ENCODE peak calls at places on chromosomes 11 and 22, in five cellular contexts. One of them, this sample, is unnamed.

GRCh38 chr11:77590194-77590591 is 440 bp downstream of the AQP11 start:
- DNase-seq in stimulated activated CD8-positive, alpha-beta memory T cell treated with anti-CD3 and anti-CD28 coated beads, Interleukin-7, amount 100 ng/mL, for 1 hour: no peak
- DNase-seq in NCI-H1694 treated with DMSO at 0.1 percent for 48 hours: no peak
- DNase-seq in GM23248: peak
- DNase-seq in mammary epithelial cell: no peak
- DNase-seq in this sample: no peak

GRCh38 chr11:78809931-78810481 is 235.3 kb upstream of the NARS2 start:
- DNase-seq in NCI-H1694 treated with DMSO at 0.1 percent for 48 hours: no peak
- DNase-seq in GM23248: no peak
- DNase-seq in stimulated activated CD8-positive, alpha-beta memory T cell treated with anti-CD3 and anti-CD28 coated beads, Interleukin-7, amount 100 ng/mL, for 1 hour: no peak
- DNase-seq in mammary epithelial cell: no peak
- DNase-seq in this sample: no peak

GRCh38 chr11:30585892-30586250 is 282 bp downstream of the MPPED2 start:
- DNase-seq in stimulated activated CD8-positive, alpha-beta memory T cell treated with anti-CD3 and anti-CD28 coated beads, Interleukin-7, amount 100 ng/mL, for 1 hour: no peak
- DNase-seq in mammary epithelial cell: no peak
- DNase-seq in NCI-H1694 treated with DMSO at 0.1 percent for 48 hours: no peak
- DNase-seq in GM23248: peak
- DNase-seq in this sample: no peak

GRCh38 chr11:70324354-70325115 is 54.0 kb downstream of the PPFIA1 start:
- DNase-seq in NCI-H1694 treated with DMSO at 0.1 percent for 48 hours: no peak
- DNase-seq in mammary epithelial cell: no peak
- DNase-seq in stimulated activated CD8-positive, alpha-beta memory T cell treated with anti-CD3 and anti-CD28 coated beads, Interleukin-7, amount 100 ng/mL, for 1 hour: no peak
- DNase-seq in GM23248: peak
- DNase-seq in this sample: no peak

GRCh38 chr11:119323532-119324033 is 6.7 kb upstream of the MCAM start:
- DNase-seq in mammary epithelial cell: peak
- DNase-seq in NCI-H1694 treated with DMSO at 0.1 percent for 48 hours: peak
- DNase-seq in stimulated activated CD8-positive, alpha-beta memory T cell treated with anti-CD3 and anti-CD28 coated beads, Interleukin-7, amount 100 ng/mL, for 1 hour: peak
- DNase-seq in GM23248: peak
- DNase-seq in this sample: peak

GRCh38 chr11:66710384-66710930 is 18.6 kb downstream of the SPTBN2 start:
- DNase-seq in NCI-H1694 treated with DMSO at 0.1 percent for 48 hours: no peak
- DNase-seq in stimulated activated CD8-positive, alpha-beta memory T cell treated with anti-CD3 and anti-CD28 coated beads, Interleukin-7, amount 100 ng/mL, for 1 hour: no peak
- DNase-seq in GM23248: no peak
- DNase-seq in mammary epithelial cell: no peak
- DNase-seq in this sample: no peak

GRCh38 chr11:2793781-2794418 is 91.7 kb downstream of the CDKN1C start:
- DNase-seq in stimulated activated CD8-positive, alpha-beta memory T cell treated with anti-CD3 and anti-CD28 coated beads, Interleukin-7, amount 100 ng/mL, for 1 hour: no peak
- DNase-seq in GM23248: no peak
- DNase-seq in NCI-H1694 treated with DMSO at 0.1 percent for 48 hours: no peak
- DNase-seq in mammary epithelial cell: no peak
- DNase-seq in this sample: no peak

GRCh38 chr22:44752285-44753188 is at the start of gene ARHGAP8:
- DNase-seq in NCI-H1694 treated with DMSO at 0.1 percent for 48 hours: no peak
- DNase-seq in stimulated activated CD8-positive, alpha-beta memory T cell treated with anti-CD3 and anti-CD28 coated beads, Interleukin-7, amount 100 ng/mL, for 1 hour: no peak
- DNase-seq in mammary epithelial cell: no peak
- DNase-seq in GM23248: no peak
- DNase-seq in this sample: no peak

GRCh38 chr11:90704510-90704909 is 481.7 kb upstream of the CHORDC1 start:
- DNase-seq in mammary epithelial cell: no peak
- DNase-seq in GM23248: no peak
- DNase-seq in stimulated activated CD8-positive, alpha-beta memory T cell treated with anti-CD3 and anti-CD28 coated beads, Interleukin-7, amount 100 ng/mL, for 1 hour: no peak
- DNase-seq in NCI-H1694 treated with DMSO at 0.1 percent for 48 hours: no peak
- DNase-seq in this sample: no peak

GRCh38 chr11:61294717-61295595 is at the start of gene VWCE:
- DNase-seq in stimulated activated CD8-positive, alpha-beta memory T cell treated with anti-CD3 and anti-CD28 coated beads, Interleukin-7, amount 100 ng/mL, for 1 hour: peak
- DNase-seq in GM23248: peak
- DNase-seq in mammary epithelial cell: peak
- DNase-seq in NCI-H1694 treated with DMSO at 0.1 percent for 48 hours: peak
- DNase-seq in this sample: peak

GRCh38 chr11:132496341-132496740 is 1036.0 kb downstream of the OPCML start:
- DNase-seq in mammary epithelial cell: peak
- DNase-seq in GM23248: peak
- DNase-seq in NCI-H1694 treated with DMSO at 0.1 percent for 48 hours: no peak
- DNase-seq in stimulated activated CD8-positive, alpha-beta memory T cell treated with anti-CD3 and anti-CD28 coated beads, Interleukin-7, amount 100 ng/mL, for 1 hour: no peak
- DNase-seq in this sample: no peak

This sample was measured in effector memory CD8-positive, alpha-beta T cell.